ENCODE peak calls at places on chromosomes 2 and 18, in nine cellular contexts. One of them, this sample, is unnamed.

GRCh38 chr2:176419591-176420071 is 150.4 kb downstream of the MTX2 start:
- DNase-seq in endothelial cell: no peak
- DNase-seq in AG09319: no peak
- DNase-seq in glutamatergic neuron: no peak
- DNase-seq in AG04450: peak; percentile 57
- DNase-seq in AG09309: peak; percentile 34
- DNase-seq in fibroblast of mammary gland: peak; percentile 80
- DNase-seq in heart left ventricle: no peak
- DNase-seq in MM.1S: no peak
- DNase-seq in this sample: no peak

GRCh38 chr2:46335404-46335965 is 38.3 kb downstream of the EPAS1 start:
- DNase-seq in endothelial cell: peak; percentile 7
- DNase-seq in MM.1S: no peak
- DNase-seq in fibroblast of mammary gland: peak; percentile 90
- DNase-seq in AG09309: no peak
- DNase-seq in glutamatergic neuron: no peak
- DNase-seq in heart left ventricle: peak; percentile 55
- DNase-seq in AG04450: no peak
- DNase-seq in AG09319: no peak
- DNase-seq in this sample: no peak

GRCh38 chr2:105782123-105782522 is 37.4 kb downstream of the NCK2 start:
- DNase-seq in glutamatergic neuron: no peak
- DNase-seq in fibroblast of mammary gland: no peak
- DNase-seq in AG04450: no peak
- DNase-seq in endothelial cell: no peak
- DNase-seq in AG09319: no peak
- DNase-seq in AG09309: no peak
- DNase-seq in MM.1S: no peak
- DNase-seq in heart left ventricle: no peak
- DNase-seq in this sample: no peak

GRCh38 chr2:217105733-217106649 is 246.1 kb upstream of the TNP1 start:
- DNase-seq in AG09319: peak; percentile 90
- DNase-seq in endothelial cell: no peak
- DNase-seq in heart left ventricle: no peak
- DNase-seq in MM.1S: no peak
- DNase-seq in AG04450: peak; percentile 81
- DNase-seq in glutamatergic neuron: no peak
- DNase-seq in fibroblast of mammary gland: peak; percentile 83
- DNase-seq in AG09309: peak; percentile 89
- DNase-seq in this sample: no peak

GRCh38 chr2:17635007-17635406 is 94.5 kb downstream of the VSNL1 start:
- DNase-seq in AG09309: no peak
- DNase-seq in AG09319: no peak
- DNase-seq in MM.1S: no peak
- DNase-seq in glutamatergic neuron: no peak
- DNase-seq in heart left ventricle: peak; percentile 74
- DNase-seq in AG04450: no peak
- DNase-seq in fibroblast of mammary gland: no peak
- DNase-seq in endothelial cell: no peak
- DNase-seq in this sample: no peak

GRCh38 chr18:48743046-48743445 is 204.2 kb downstream of the CTIF start:
- DNase-seq in AG04450: peak; percentile 50
- DNase-seq in AG09319: peak; percentile 69
- DNase-seq in endothelial cell: no peak
- DNase-seq in MM.1S: no peak
- DNase-seq in fibroblast of mammary gland: peak; percentile 88
- DNase-seq in AG09309: peak; percentile 79
- DNase-seq in heart left ventricle: peak; percentile 58
- DNase-seq in glutamatergic neuron: no peak
- DNase-seq in this sample: no peak

GRCh38 chr2:240595381-240596079 is 9.0 kb downstream of the CAPN10 start:
- DNase-seq in fibroblast of mammary gland: no peak
- DNase-seq in endothelial cell: peak; percentile 62
- DNase-seq in MM.1S: no peak
- DNase-seq in AG04450: no peak
- DNase-seq in AG09319: no peak
- DNase-seq in AG09309: no peak
- DNase-seq in heart left ventricle: peak; percentile 28
- DNase-seq in glutamatergic neuron: peak; percentile 80
- DNase-seq in this sample: peak; percentile 77

GRCh38 chr2:144660518-144661316 is 140.8 kb upstream of the ZEB2 start:
- DNase-seq in AG09309: no peak
- DNase-seq in heart left ventricle: no peak
- DNase-seq in AG04450: no peak
- DNase-seq in MM.1S: no peak
- DNase-seq in endothelial cell: no peak
- DNase-seq in glutamatergic neuron: no peak
- DNase-seq in AG09319: no peak
- DNase-seq in fibroblast of mammary gland: peak; percentile 44
- DNase-seq in this sample: no peak

GRCh38 chr2:102064679-102065674 is 73.2 kb downstream of the IL1R2 start:
- DNase-seq in AG09309: no peak
- DNase-seq in AG09319: no peak
- DNase-seq in AG04450: no peak
- DNase-seq in endothelial cell: no peak
- DNase-seq in MM.1S: no peak
- DNase-seq in heart left ventricle: no peak
- DNase-seq in glutamatergic neuron: no peak
- DNase-seq in fibroblast of mammary gland: peak; percentile 81
- DNase-seq in this sample: no peak

GRCh38 chr2:208406474-208407451 is at the start of gene PTH2R:
- DNase-seq in AG04450: no peak
- DNase-seq in fibroblast of mammary gland: peak; percentile 9
- DNase-seq in MM.1S: no peak
- DNase-seq in heart left ventricle: no peak
- DNase-seq in AG09319: no peak
- DNase-seq in AG09309: no peak
- DNase-seq in glutamatergic neuron: peak; percentile 52
- DNase-seq in endothelial cell: peak; percentile 50
- DNase-seq in this sample: peak; percentile 18
- TF ChIP-seq CTCF in AG04450: no peak
- TF ChIP-seq CTCF in fibroblast of mammary gland: no peak
- TF ChIP-seq CTCF in MM.1S: no peak
- TF ChIP-seq CTCF in heart left ventricle: no peak
- TF ChIP-seq CTCF in AG09319: no peak
- TF ChIP-seq CTCF in AG09309: no peak
- TF ChIP-seq CTCF in glutamatergic neuron: no peak
- TF ChIP-seq CTCF in endothelial cell: no peak
- TF ChIP-seq CTCF in this sample: no peak

DNA sequence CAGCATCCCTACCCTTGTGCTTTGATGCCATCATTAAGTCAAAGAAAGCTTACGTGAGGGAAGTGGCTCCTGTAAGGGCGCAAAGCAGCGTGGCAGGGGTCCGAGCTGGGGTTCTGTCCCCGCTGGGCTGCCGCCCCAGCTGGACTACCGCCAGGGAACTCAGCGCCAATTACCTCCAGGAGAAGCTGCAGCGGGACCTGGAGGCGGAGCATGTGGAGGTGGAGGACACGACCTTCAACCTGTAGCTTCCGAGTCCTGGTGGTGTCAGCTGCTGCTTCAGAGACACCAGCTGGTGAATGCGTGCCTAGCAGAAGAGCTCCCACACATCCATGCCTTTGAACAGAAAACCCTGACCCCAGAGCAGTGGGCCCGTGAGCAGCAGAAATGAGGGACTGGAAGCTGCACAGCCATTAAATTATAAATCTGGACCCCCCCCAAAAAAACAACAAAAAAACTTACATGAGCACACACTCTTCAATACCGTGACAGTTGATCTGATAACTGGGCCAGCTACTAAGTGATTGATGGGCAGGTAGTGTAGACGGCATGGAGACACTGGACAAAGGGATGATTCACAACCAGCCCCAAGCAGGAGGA is 20.1 kb upstream of the YES1 start:
- DNase-seq in glutamatergic neuron: peak; percentile 35
- DNase-seq in fibroblast of mammary gland: no peak
- DNase-seq in AG09319: no peak
- DNase-seq in AG09309: no peak
- DNase-seq in heart left ventricle: peak; percentile 33
- DNase-seq in MM.1S: peak; percentile 83
- DNase-seq in AG04450: no peak
- DNase-seq in endothelial cell: peak; percentile 47
- DNase-seq in this sample: no peak
- TF ChIP-seq CTCF in glutamatergic neuron: no peak
- TF ChIP-seq CTCF in fibroblast of mammary gland: no peak
- TF ChIP-seq CTCF in AG09319: no peak
- TF ChIP-seq CTCF in AG09309: no peak
- TF ChIP-seq CTCF in heart left ventricle: no peak
- TF ChIP-seq CTCF in MM.1S: peak; percentile 47
- TF ChIP-seq CTCF in AG04450: no peak
- TF ChIP-seq CTCF in endothelial cell: no peak
- TF ChIP-seq CTCF in this sample: no peak

DNA sequence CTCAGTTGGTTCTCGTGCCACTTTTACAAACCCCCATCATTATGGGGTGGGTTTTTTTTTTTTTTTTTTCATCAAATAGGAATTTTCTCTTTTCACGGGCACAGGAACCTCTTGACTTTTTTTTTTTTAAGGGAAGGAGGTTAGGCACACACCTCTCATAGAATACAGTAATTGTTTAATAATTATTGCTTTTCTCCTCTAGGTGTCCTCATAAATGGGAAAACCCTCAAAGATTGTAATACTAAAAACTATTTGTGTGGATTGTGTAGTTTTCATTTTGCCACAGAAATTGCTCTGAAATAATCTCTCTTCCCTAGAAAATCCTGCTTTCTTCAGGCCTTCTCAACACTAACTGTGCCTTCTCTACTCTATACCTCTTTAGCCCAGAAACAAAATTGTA is 147.3 kb downstream of the GREB1L start:
- DNase-seq in heart left ventricle: no peak
- DNase-seq in AG09309: no peak
- DNase-seq in AG04450: no peak
- DNase-seq in AG09319: no peak
- DNase-seq in endothelial cell: no peak
- DNase-seq in fibroblast of mammary gland: no peak
- DNase-seq in glutamatergic neuron: no peak
- DNase-seq in MM.1S: no peak
- DNase-seq in this sample: no peak
- TF ChIP-seq CTCF in heart left ventricle: no peak
- TF ChIP-seq CTCF in AG09309: no peak
- TF ChIP-seq CTCF in AG04450: no peak
- TF ChIP-seq CTCF in AG09319: no peak
- TF ChIP-seq CTCF in endothelial cell: no peak
- TF ChIP-seq CTCF in fibroblast of mammary gland: peak; percentile 13
- TF ChIP-seq CTCF in glutamatergic neuron: no peak
- TF ChIP-seq CTCF in MM.1S: no peak
- TF ChIP-seq CTCF in this sample: no peak

GRCh38 chr2:221334466-221334865 is 237.6 kb downstream of the EPHA4 start:
- DNase-seq in fibroblast of mammary gland: no peak
- DNase-seq in endothelial cell: no peak
- DNase-seq in MM.1S: no peak
- DNase-seq in AG09309: no peak
- DNase-seq in heart left ventricle: no peak
- DNase-seq in AG04450: no peak
- DNase-seq in AG09319: no peak
- DNase-seq in glutamatergic neuron: no peak
- DNase-seq in this sample: no peak
- TF ChIP-seq CTCF in fibroblast of mammary gland: no peak
- TF ChIP-seq CTCF in endothelial cell: no peak
- TF ChIP-seq CTCF in MM.1S: no peak
- TF ChIP-seq CTCF in AG09309: no peak
- TF ChIP-seq CTCF in heart left ventricle: no peak
- TF ChIP-seq CTCF in AG04450: no peak
- TF ChIP-seq CTCF in AG09319: no peak
- TF ChIP-seq CTCF in glutamatergic neuron: no peak
- TF ChIP-seq CTCF in this sample: no peak

GRCh38 chr2:70098032-70098431 is 10.8 kb downstream of the PCBP1 start:
- DNase-seq in MM.1S: no peak
- DNase-seq in heart left ventricle: no peak
- DNase-seq in glutamatergic neuron: no peak
- DNase-seq in fibroblast of mammary gland: no peak
- DNase-seq in AG04450: no peak
- DNase-seq in AG09309: no peak
- DNase-seq in AG09319: no peak
- DNase-seq in endothelial cell: no peak
- DNase-seq in this sample: no peak

GRCh38 chr2:70099270-70099669 is 12.0 kb downstream of the PCBP1 start:
- DNase-seq in fibroblast of mammary gland: no peak
- DNase-seq in heart left ventricle: no peak
- DNase-seq in glutamatergic neuron: no peak
- DNase-seq in MM.1S: no peak
- DNase-seq in AG04450: no peak
- DNase-seq in AG09319: no peak
- DNase-seq in endothelial cell: no peak
- DNase-seq in AG09309: no peak
- DNase-seq in this sample: no peak

GRCh38 chr2:70101174-70101573 is 13.9 kb downstream of the PCBP1 start:
- DNase-seq in AG09319: no peak
- DNase-seq in fibroblast of mammary gland: no peak
- DNase-seq in AG09309: no peak
- DNase-seq in heart left ventricle: no peak
- DNase-seq in AG04450: no peak
- DNase-seq in MM.1S: no peak
- DNase-seq in glutamatergic neuron: no peak
- DNase-seq in endothelial cell: no peak
- DNase-seq in this sample: no peak

GRCh38 chr2:70104231-70105111 is 17.2 kb downstream of the PCBP1 start:
- DNase-seq in endothelial cell: peak; percentile 31
- DNase-seq in AG09309: no peak
- DNase-seq in glutamatergic neuron: no peak
- DNase-seq in heart left ventricle: no peak
- DNase-seq in fibroblast of mammary gland: peak; percentile 59
- DNase-seq in MM.1S: no peak
- DNase-seq in AG04450: peak; percentile 34
- DNase-seq in AG09319: no peak
- DNase-seq in this sample: no peak

DNA sequence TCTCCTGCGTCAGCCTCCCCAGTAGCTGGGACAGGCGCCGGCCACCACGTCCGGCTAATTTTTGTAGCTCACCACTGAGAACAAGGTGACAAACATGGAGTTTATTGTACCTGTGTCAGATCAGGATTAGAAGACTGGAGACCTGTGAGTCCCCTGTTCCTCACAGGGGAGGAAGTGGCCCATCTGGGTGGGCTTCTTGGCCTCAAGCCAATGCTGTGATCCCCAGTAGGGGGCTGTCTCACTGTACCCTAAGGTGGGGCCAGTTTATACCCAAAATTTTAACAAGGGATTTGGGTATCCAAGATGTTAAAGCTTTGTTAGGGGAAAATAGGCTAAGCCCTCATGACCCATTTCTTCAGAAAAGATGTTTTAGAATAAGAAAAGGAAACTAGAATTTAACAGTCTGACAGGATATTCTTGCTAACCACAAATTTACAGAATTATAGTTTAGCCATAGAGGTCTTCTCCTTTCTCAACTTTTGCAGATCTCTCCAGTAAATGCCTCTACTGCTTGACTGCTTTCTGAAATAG is 16.3 kb downstream of the PCBP1 start:
- DNase-seq in MM.1S: peak; percentile 12
- DNase-seq in AG09309: no peak
- DNase-seq in AG04450: no peak
- DNase-seq in AG09319: no peak
- DNase-seq in heart left ventricle: no peak
- DNase-seq in fibroblast of mammary gland: no peak
- DNase-seq in endothelial cell: no peak
- DNase-seq in glutamatergic neuron: no peak
- DNase-seq in this sample: no peak
- TF ChIP-seq CTCF in MM.1S: no peak
- TF ChIP-seq CTCF in AG09309: no peak
- TF ChIP-seq CTCF in AG04450: no peak
- TF ChIP-seq CTCF in AG09319: no peak
- TF ChIP-seq CTCF in heart left ventricle: no peak
- TF ChIP-seq CTCF in fibroblast of mammary gland: no peak
- TF ChIP-seq CTCF in endothelial cell: no peak
- TF ChIP-seq CTCF in glutamatergic neuron: no peak
- TF ChIP-seq CTCF in this sample: no peak

GRCh38 chr2:55617160-55618024 is at the start of gene PPP4R3B:
- DNase-seq in MM.1S: peak; percentile 99
- DNase-seq in AG09309: peak; percentile 99
- DNase-seq in AG09319: peak; percentile 99
- DNase-seq in AG04450: peak; percentile 99
- DNase-seq in glutamatergic neuron: peak; percentile 98
- DNase-seq in heart left ventricle: peak; percentile 100
- DNase-seq in fibroblast of mammary gland: peak; percentile 99
- DNase-seq in endothelial cell: peak; percentile 99
- DNase-seq in this sample: peak; percentile 98
- TF ChIP-seq CTCF in MM.1S: peak; percentile 24
- TF ChIP-seq CTCF in AG09309: peak; percentile 58
- TF ChIP-seq CTCF in AG09319: peak; percentile 38
- TF ChIP-seq CTCF in AG04450: peak; percentile 48
- TF ChIP-seq CTCF in glutamatergic neuron: peak; percentile 67
- TF ChIP-seq CTCF in heart left ventricle: peak; percentile 64
- TF ChIP-seq CTCF in fibroblast of mammary gland: peak; percentile 15
- TF ChIP-seq CTCF in endothelial cell: peak; percentile 56
- TF ChIP-seq CTCF in this sample: peak; percentile 18